ENCODE peak calls at places on chromosomes 7 and 10, in six cellular contexts. E, U, M, C, N and R are unnamed samples.

GRCh38 chr7:150983893-150984368 is 5.8 kb upstream of the KCNH2 start:
- DNase-seq in M (peak; percentile 87), E (no peak), C (peak; percentile 49), N (no peak), U (no peak), R (peak; percentile 87)

GRCh38 chr7:127699853-127700252 is 47.9 kb downstream of the SND1 start:
- DNase-seq in U (no peak), N (no peak), M (no peak), C (no peak), E (no peak), R (no peak)

GRCh38 chr7:48090095-48090805 is 1.2 kb downstream of the UPP1 start:
- DNase-seq in C (peak; percentile 11), N (peak; percentile 47), U (no peak), M (peak; percentile 83), E (no peak), R (peak; percentile 77)

GRCh38 chr10:116741391-116742351 is 695 bp downstream of the HSPA12A start:
- DNase-seq in U (no peak), N (no peak), E (no peak), M (peak; percentile 56), C (peak; percentile 68), R (peak; percentile 38)

GRCh38 chr7:24882989-24883631 is 96.9 kb downstream of the OSBPL3 start:
- DNase-seq in M (no peak), N (no peak), E (no peak), U (no peak), C (peak; percentile 95), R (no peak)

GRCh38 chr10:1597370-1598146 is 139.8 kb downstream of the ADARB2 start:
- DNase-seq in C (no peak), M (no peak), U (peak; percentile 4), E (no peak), N (no peak), R (no peak)

GRCh38 chr7:55494951-55495350 is 77.4 kb downstream of the VOPP1 start:
- DNase-seq in C (no peak), U (no peak), N (no peak), E (no peak), M (no peak), R (no peak)

GRCh38 chr10:32489158-32489557 is 43.2 kb downstream of the CCDC7 start:
- DNase-seq in M (no peak), E (no peak), C (no peak), N (no peak), U (no peak), R (no peak)

GRCh38 chr7:23431596-23432284 is 38.6 kb downstream of the IGF2BP3 start:
- DNase-seq in U (no peak), N (no peak), M (no peak), E (no peak), C (no peak), R (peak; percentile 55)

GRCh38 chr7:64729089-64729848 is 63.3 kb downstream of the ZNF107 start:
- DNase-seq in E (no peak), N (no peak), C (no peak), M (no peak), U (no peak), R (no peak)

GRCh38 chr10:95295031-95295755 is 4.4 kb upstream of the PDLIM1 start:
- DNase-seq in E (no peak), C (peak; percentile 78), U (peak; percentile 96), N (peak; percentile 46), M (peak; percentile 70), R (peak; percentile 88)

GRCh38 chr7:152462995-152463713 is 27.4 kb upstream of the KMT2C start:
- DNase-seq in M (peak; percentile 85), C (peak; percentile 66), N (no peak), E (no peak), U (no peak), R (peak; percentile 82)

GRCh38 chr10:129433266-129433665 is 33.8 kb upstream of the MGMT start:
- DNase-seq in M (no peak), C (no peak), N (no peak), E (no peak), U (no peak), R (no peak)

GRCh38 chr10:72027498-72027897 is 60.9 kb downstream of the SPOCK2 start:
- DNase-seq in N (peak; percentile 57), C (no peak), U (no peak), E (peak; percentile 39), M (no peak), R (no peak)

GRCh38 chr10:57014758-57015157 is 653.7 kb upstream of the ZWINT start:
- DNase-seq in C (no peak), U (no peak), M (no peak), N (no peak), E (no peak), R (no peak)

GRCh38 chr7:130490287-130490686 is 1.6 kb upstream of the MEST start:
- DNase-seq in N (no peak), U (no peak), E (no peak), M (peak; percentile 90), C (no peak), R (peak; percentile 88)

GRCh38 chr10:50544857-50545429 is 78.8 kb downstream of the SGMS1 start:
- DNase-seq in C (no peak), N (no peak), M (no peak), E (no peak), U (no peak), R (no peak)

GRCh38 chr7:157234271-157234670 is 95.5 kb downstream of the UBE3C start:
- DNase-seq in N (no peak), M (no peak), E (no peak), U (no peak), C (peak; percentile 61), R (no peak)

GRCh38 chr7:82697897-82698296 is 254.3 kb upstream of the CACNA2D1 start:
- DNase-seq in M (no peak), E (no peak), C (peak; percentile 28), U (no peak), N (no peak), R (no peak)

GRCh38 chr10:8894148-8894547 is 839.7 kb downstream of the GATA3 start:
- DNase-seq in U (no peak), N (no peak), M (no peak), E (no peak), C (no peak), R (no peak)

GRCh38 chr10:59709472-59710125 is at the start of gene SLC16A9:
- DNase-seq in M (peak; percentile 89), C (peak; percentile 45), N (peak; percentile 21), E (peak; percentile 27), U (peak; percentile 8), R (peak; percentile 89)

GRCh38 chr7:53811555-53812079 is 730.6 kb upstream of the VSTM2A start:
- DNase-seq in U (no peak), M (no peak), N (peak; percentile 79), E (no peak), C (no peak), R (no peak)

GRCh38 chr10:118669835-118670234 is 74.4 kb upstream of the PRLHR start:
- DNase-seq in N (no peak), E (no peak), M (no peak), U (no peak), C (no peak), R (no peak)

GRCh38 chr7:64098-64521 is 128.3 kb upstream of the FAM20C start:
- DNase-seq in C (peak; percentile 81), U (no peak), N (peak; percentile 60), E (peak; percentile 21), M (peak; percentile 77), R (peak; percentile 76)

GRCh38 chr7:1981878-1982230 is 250.9 kb downstream of the MAD1L1 start:
- DNase-seq in N (no peak), U (no peak), C (no peak), M (no peak), E (no peak), R (no peak)

GRCh38 chr7:74071121-74071520 is 12.5 kb upstream of the LIMK1 start:
- DNase-seq in U (no peak), M (no peak), E (no peak), N (no peak), C (no peak), R (no peak)

GRCh38 chr10:78531088-78531487 is 497.4 kb downstream of the RPS24 start:
- DNase-seq in U (no peak), E (no peak), N (no peak), C (no peak), M (no peak), R (no peak)

GRCh38 chr10:78533093-78533492 is 499.4 kb downstream of the RPS24 start:
- DNase-seq in M (no peak), N (no peak), U (no peak), C (no peak), E (no peak), R (no peak)

GRCh38 chr10:78535716-78536218 is 502.1 kb downstream of the RPS24 start:
- DNase-seq in E (no peak), C (no peak), N (no peak), U (no peak), M (no peak), R (no peak)

GRCh38 chr10:78533776-78534175 is 500.1 kb downstream of the RPS24 start:
- DNase-seq in N (no peak), C (no peak), M (no peak), E (no peak), U (no peak), R (no peak)

GRCh38 chr10:78532480-78533046 is 498.9 kb downstream of the RPS24 start:
- DNase-seq in C (no peak), N (no peak), U (no peak), M (no peak), E (no peak), R (no peak)
- H2AFZ ChIP-seq in C (no peak overlapping the region), N (no peak overlapping the region), U (no peak overlapping the region), M (no peak overlapping the region), E (no peak overlapping the region), R (no peak overlapping the region)

GRCh38 chr7:121442845-121443244 is 46.7 kb upstream of the FAM3C start:
- DNase-seq in U (no peak), N (peak; percentile 85), C (no peak), E (peak; percentile 24), M (no peak), R (no peak)
- H2AFZ ChIP-seq in U (no peak overlapping the region), N (no peak overlapping the region), C (no peak overlapping the region), E (peak overlapping the region; percentile 99), M (no peak overlapping the region), R (peak overlapping the region; percentile 60)

GRCh38 chr7:155353256-155353897 is 55.7 kb downstream of the INSIG1 start:
- DNase-seq in U (no peak), E (no peak), M (no peak), N (no peak), C (no peak), R (no peak)
- H2AFZ ChIP-seq in U (no peak overlapping the region), E (no peak overlapping the region), M (no peak overlapping the region), N (no peak overlapping the region), C (no peak overlapping the region), R (no peak overlapping the region)

GRCh38 chr7:65731562-65732035 is 141.3 kb upstream of the VKORC1L1 start:
- DNase-seq in E (no peak), C (peak; percentile 8), N (no peak), M (peak; percentile 73), U (no peak), R (peak; percentile 84)

GRCh38 chr7:65731129-65731528 is 141.7 kb upstream of the VKORC1L1 start:
- DNase-seq in U (no peak), C (no peak), E (no peak), M (no peak), N (no peak), R (no peak)
- H2AFZ ChIP-seq in U (no peak overlapping the region), C (no peak overlapping the region), E (no peak overlapping the region), M (peak overlapping the region; percentile 83), N (no peak overlapping the region), R (peak overlapping the region; percentile 53)

DNA sequence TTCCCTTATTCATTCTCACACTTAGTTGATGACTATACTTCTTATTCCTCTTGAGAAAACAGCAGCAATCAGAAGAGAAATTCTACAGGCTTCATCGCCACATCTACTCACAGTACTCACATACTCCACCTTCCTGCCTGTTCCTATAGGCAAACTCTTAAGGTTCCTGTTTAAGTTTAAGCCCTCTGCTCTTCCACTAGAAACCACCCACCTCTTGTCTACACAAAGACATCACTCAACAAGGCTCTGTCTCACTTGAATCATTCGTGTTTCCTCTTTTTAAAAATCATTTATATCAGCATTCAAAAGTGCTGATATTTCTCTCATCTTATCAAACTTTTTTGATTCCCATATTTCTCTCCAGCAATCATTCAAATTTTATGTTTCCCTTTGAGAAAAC is 85.5 kb upstream of the ADO start:
- DNase-seq in M (no peak), U (no peak), N (no peak), C (no peak), E (no peak), R (no peak)
- H2AFZ ChIP-seq in M (no peak overlapping the region), U (no peak overlapping the region), N (no peak overlapping the region), C (no peak overlapping the region), E (no peak overlapping the region), R (no peak overlapping the region)